ENCODE peak calls at places on chromosomes 5 and 9, in five cellular contexts. One of them, this sample, is unnamed.

GRCh38 chr5:88824892-88825781 is 57.8 kb downstream of the MEF2C start:
- DNase-seq in AG09309: peak; percentile 10
- DNase-seq in DND-41: no peak
- DNase-seq in cardiac muscle cell: peak; percentile 82
- DNase-seq in tibial artery: no peak
- DNase-seq in this sample: no peak

GRCh38 chr5:99019812-99020697 is 91.2 kb upstream of the CHD1 start:
- DNase-seq in tibial artery: no peak
- DNase-seq in AG09309: peak; percentile 86
- DNase-seq in cardiac muscle cell: peak; percentile 90
- DNase-seq in DND-41: no peak
- DNase-seq in this sample: no peak

GRCh38 chr5:66247176-66247960 is 103.3 kb downstream of the SREK1 start:
- DNase-seq in cardiac muscle cell: peak; percentile 78
- DNase-seq in AG09309: peak; percentile 66
- DNase-seq in DND-41: no peak
- DNase-seq in tibial artery: no peak
- DNase-seq in this sample: no peak

GRCh38 chr5:149147673-149148072 is 6.4 kb downstream of the ABLIM3 start:
- DNase-seq in DND-41: no peak
- DNase-seq in tibial artery: no peak
- DNase-seq in cardiac muscle cell: no peak
- DNase-seq in AG09309: no peak
- DNase-seq in this sample: no peak

GRCh38 chr9:87076825-87077224 is 129.5 kb upstream of the GAS1 start:
- DNase-seq in tibial artery: no peak
- DNase-seq in cardiac muscle cell: peak; percentile 33
- DNase-seq in DND-41: no peak
- DNase-seq in AG09309: no peak
- DNase-seq in this sample: no peak

GRCh38 chr5:38452201-38452600 is 104.2 kb downstream of the LIFR start:
- DNase-seq in cardiac muscle cell: no peak
- DNase-seq in DND-41: no peak
- DNase-seq in tibial artery: no peak
- DNase-seq in AG09309: no peak
- DNase-seq in this sample: no peak

GRCh38 chr9:128011071-128011817 is 30.5 kb upstream of the EEIG1 start:
- DNase-seq in cardiac muscle cell: peak; percentile 20
- DNase-seq in DND-41: no peak
- DNase-seq in AG09309: no peak
- DNase-seq in tibial artery: no peak
- DNase-seq in this sample: no peak

GRCh38 chr5:109936996-109937395 is 247.3 kb downstream of the MAN2A1 start:
- DNase-seq in DND-41: peak; percentile 20
- DNase-seq in AG09309: no peak
- DNase-seq in tibial artery: no peak
- DNase-seq in cardiac muscle cell: no peak
- DNase-seq in this sample: no peak

GRCh38 chr9:86096382-86096781 is 3.0 kb downstream of the GOLM1 start:
- DNase-seq in AG09309: no peak
- DNase-seq in tibial artery: no peak
- DNase-seq in DND-41: no peak
- DNase-seq in cardiac muscle cell: peak; percentile 36
- DNase-seq in this sample: no peak

GRCh38 chr5:1315709-1316587 is 21.1 kb upstream of the TERT start:
- DNase-seq in cardiac muscle cell: peak; percentile 4
- DNase-seq in AG09309: no peak
- DNase-seq in tibial artery: peak; percentile 43
- DNase-seq in DND-41: peak; percentile 98
- DNase-seq in this sample: no peak

GRCh38 chr5:172903790-172904189 is 55.4 kb upstream of the RPL26L1 start:
- DNase-seq in DND-41: no peak
- DNase-seq in cardiac muscle cell: peak; percentile 92
- DNase-seq in AG09309: peak; percentile 87
- DNase-seq in tibial artery: no peak
- DNase-seq in this sample: no peak

GRCh38 chr5:172904312-172904642 is 54.9 kb upstream of the RPL26L1 start:
- DNase-seq in DND-41: no peak
- DNase-seq in AG09309: no peak
- DNase-seq in tibial artery: no peak
- DNase-seq in cardiac muscle cell: no peak
- DNase-seq in this sample: no peak

GRCh38 chr5:172901012-172901780 is 58.0 kb upstream of the RPL26L1 start:
- DNase-seq in AG09309: no peak
- DNase-seq in cardiac muscle cell: peak; percentile 90
- DNase-seq in tibial artery: peak; percentile 95
- DNase-seq in DND-41: no peak
- DNase-seq in this sample: no peak

GRCh38 chr5:172901788-172902496 is 57.3 kb upstream of the RPL26L1 start:
- DNase-seq in cardiac muscle cell: peak; percentile 73
- DNase-seq in tibial artery: no peak
- DNase-seq in AG09309: no peak
- DNase-seq in DND-41: no peak
- DNase-seq in this sample: no peak

DNA sequence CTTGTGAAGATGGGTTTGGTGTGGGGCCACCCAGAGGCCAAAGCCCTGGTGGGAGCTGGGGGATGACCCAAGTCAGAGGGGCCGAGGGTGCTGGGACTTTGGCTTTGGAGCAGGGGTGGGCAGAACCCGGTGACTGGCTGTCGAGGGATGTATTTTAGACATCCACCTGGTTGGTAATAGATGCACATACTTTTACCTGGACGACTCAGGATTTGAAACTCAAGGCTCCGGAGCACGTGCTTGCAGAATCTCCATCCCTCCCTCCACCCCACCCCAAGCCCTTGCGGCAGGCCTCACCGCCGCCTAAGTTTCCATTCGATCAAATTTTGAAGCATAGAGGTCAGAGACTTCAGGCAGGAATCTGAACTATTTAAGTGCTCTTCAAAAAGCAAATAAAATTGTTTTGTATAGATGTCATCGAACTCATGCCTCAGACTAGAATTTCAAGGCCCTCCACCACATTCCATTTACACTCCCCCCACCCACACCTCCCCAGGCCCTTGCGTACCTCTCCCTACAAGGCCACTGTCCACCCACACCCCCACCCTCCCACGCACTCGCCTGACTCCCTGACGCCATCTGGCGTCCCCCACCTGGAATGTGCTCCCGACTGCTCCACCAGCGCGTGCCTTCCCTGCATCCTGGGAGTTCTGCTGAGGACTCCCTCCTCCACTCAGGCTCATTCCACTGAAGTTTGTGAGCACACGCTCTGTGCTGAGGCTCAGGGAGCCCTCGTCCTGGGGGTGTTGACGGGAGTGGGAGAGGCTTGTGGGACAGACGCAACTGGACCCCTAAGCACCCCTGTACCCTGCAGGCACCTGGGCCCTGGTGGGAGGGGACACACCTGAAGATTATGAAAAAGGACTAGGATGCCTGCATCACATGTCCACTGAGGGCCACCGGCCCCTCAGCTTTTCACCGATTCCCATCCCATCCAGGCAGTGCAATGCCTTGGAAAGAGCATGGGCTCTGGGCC is 56.4 kb upstream of the RPL26L1 start:
- DNase-seq in cardiac muscle cell: peak; percentile 94
- DNase-seq in DND-41: no peak
- DNase-seq in AG09309: peak; percentile 92
- DNase-seq in tibial artery: peak; percentile 93
- DNase-seq in this sample: peak; percentile 74
- TF ChIP-seq CTCF in cardiac muscle cell: peak; percentile 58
- TF ChIP-seq CTCF in DND-41: no peak
- TF ChIP-seq CTCF in AG09309: peak; percentile 69
- TF ChIP-seq CTCF in tibial artery: peak; percentile 32
- TF ChIP-seq CTCF in this sample: peak; percentile 61

DNA sequence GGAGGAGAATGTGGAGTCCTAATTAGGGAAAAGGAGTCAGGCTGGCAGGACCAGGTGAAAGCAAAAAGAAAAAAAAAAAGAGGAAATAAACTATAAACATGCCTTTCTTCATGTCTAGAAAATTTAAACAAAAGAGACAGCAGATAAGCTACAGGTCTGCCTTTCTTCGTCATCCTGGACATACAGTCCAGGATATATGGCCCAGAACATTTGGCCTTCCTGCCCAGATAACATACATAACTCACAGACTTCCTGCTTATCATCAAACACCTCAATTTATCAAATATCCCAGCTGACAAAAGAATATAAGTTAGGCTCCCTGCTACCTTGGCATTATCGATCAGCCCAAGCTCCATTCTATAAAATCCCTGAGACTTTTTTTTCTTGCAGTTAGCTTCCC is 11.2 kb downstream of the BTNL8 start:
- DNase-seq in AG09309: no peak
- DNase-seq in cardiac muscle cell: no peak
- DNase-seq in DND-41: no peak
- DNase-seq in tibial artery: no peak
- DNase-seq in this sample: no peak
- TF ChIP-seq CTCF in AG09309: no peak
- TF ChIP-seq CTCF in cardiac muscle cell: no peak
- TF ChIP-seq CTCF in DND-41: no peak
- TF ChIP-seq CTCF in tibial artery: no peak
- TF ChIP-seq CTCF in this sample: no peak

DNA sequence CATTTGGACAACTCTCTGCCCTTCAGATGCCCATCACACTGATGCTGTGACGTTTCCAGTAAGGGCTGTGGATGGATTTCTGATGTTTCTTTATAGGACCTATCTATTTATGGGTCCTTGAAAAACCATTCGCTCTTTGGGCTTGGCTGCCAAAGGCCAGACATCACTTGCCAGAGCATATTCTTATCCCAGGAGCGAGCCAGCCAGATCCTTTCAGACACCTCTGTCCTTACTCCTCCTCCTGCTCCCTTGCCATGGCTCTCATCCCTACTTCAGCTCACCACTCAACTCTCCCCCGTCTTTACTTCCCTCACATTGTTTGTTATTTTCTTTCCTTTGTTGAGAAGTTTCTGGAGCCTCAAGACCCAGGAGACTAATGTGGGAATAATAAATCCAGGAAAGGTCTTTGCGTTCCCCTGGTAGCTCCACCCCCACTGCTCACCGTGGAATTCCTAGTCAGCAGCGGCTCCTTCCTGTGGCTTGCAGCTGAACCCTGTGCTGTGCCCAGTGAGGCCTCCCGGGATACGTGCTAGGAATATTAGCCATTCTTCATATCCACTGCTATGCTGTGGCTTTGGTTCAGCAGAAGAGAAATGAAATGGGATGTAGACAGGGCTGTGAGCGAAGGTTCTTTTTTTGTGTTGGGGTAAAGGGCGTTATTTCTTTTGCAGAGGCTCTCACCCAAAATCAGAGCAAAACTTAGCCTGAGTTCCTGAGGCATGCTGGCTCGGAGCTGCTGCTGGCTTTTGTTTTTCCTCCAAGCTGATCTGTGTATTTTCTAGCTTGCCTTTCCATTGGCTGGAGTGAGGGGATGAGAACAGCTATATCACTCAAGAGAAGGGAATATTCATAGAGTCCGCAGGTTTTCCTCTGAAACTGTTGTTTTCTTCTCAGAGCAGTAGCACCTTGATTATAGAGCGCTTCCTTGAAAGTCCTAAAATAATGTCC is 171.1 kb downstream of the SAXO1 start:
- DNase-seq in cardiac muscle cell: peak; percentile 76
- DNase-seq in tibial artery: peak; percentile 84
- DNase-seq in AG09309: no peak
- DNase-seq in DND-41: no peak
- DNase-seq in this sample: no peak
- TF ChIP-seq CTCF in cardiac muscle cell: peak; percentile 29
- TF ChIP-seq CTCF in tibial artery: no peak
- TF ChIP-seq CTCF in AG09309: no peak
- TF ChIP-seq CTCF in DND-41: no peak
- TF ChIP-seq CTCF in this sample: no peak

DNA sequence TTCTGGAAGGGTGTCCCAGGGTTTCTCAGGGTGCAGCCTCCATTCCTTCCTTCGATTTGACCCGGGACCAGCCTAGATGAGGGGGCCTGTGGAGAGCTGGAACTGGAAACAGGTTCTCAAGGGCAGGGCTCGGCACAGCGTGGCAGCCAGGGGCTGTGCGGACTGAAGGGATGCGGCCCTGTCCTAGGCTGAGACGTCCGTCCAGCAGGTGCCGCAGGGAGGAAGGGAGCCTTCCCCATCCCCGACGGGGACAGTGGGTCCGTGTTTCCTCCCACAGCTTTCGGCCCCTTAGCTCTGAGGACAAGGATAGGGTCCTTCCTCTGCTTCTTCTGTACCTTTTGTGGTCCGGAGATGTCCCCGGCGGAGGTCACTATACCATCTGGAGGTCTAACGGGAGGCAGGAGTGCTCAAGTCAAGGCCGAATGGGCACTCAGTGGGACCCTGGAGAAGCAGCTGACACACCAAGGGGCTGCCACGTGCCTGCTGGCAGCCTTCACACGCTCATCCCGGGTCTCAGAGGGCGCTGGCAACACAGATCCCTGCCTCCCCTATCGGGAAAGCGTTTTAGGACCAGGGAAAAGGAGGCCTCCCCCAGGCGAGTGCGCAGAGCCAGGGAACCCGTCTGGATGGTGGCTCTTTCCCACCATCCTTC is 49.9 kb downstream of the USP20 start:
- DNase-seq in cardiac muscle cell: no peak
- DNase-seq in DND-41: peak; percentile 54
- DNase-seq in tibial artery: no peak
- DNase-seq in AG09309: no peak
- DNase-seq in this sample: no peak
- TF ChIP-seq CTCF in cardiac muscle cell: peak; percentile 5
- TF ChIP-seq CTCF in DND-41: peak; percentile 49
- TF ChIP-seq CTCF in tibial artery: no peak
- TF ChIP-seq CTCF in AG09309: peak; percentile 1
- TF ChIP-seq CTCF in this sample: no peak

DNA sequence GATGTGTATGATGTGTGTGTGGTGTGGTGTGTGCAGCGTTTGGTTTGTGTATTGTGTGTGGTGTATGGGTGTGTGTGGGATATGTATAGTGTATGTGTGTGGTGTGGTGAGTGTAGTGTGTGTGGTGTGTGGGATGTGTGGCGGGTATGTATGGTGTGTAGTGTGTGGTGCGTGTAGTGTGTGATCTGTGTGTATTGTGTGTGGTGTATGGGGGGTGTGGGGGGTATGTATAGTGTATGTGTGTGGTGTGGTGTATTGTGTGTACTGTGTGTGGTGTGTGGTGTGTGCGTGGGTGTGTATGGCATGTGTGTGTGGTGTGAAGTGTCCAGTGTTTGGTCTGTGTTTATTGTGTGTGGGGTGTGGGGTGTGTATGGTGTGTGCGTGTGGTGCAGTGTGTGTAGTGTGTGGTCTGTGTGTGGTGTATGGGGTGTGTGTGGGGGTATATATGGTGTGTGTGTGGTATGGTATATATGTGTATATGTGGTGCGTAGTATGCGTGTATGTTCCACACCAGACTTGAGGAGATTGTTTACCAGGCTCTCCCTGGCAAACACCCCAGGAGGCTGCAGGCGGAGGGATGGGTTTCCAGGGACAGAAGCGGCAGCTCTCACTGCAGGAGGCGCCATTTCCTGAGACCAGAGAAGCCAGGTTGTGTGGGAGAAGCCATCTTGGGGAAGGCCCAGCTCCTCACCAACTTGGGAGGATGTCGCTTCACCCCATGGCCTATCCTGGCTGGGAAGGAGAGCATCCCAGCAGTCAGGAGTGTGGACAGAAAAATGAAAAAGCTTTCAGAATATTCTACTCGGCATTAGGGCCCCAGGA is 138.1 kb downstream of the NXNL2 start:
- DNase-seq in AG09309: no peak
- DNase-seq in tibial artery: no peak
- DNase-seq in DND-41: peak; percentile 4
- DNase-seq in cardiac muscle cell: no peak
- DNase-seq in this sample: no peak
- TF ChIP-seq CTCF in AG09309: peak; percentile 3
- TF ChIP-seq CTCF in tibial artery: no peak
- TF ChIP-seq CTCF in DND-41: peak; percentile 31
- TF ChIP-seq CTCF in cardiac muscle cell: no peak
- TF ChIP-seq CTCF in this sample: no peak

GRCh38 chr5:7585807-7586206 is 189.9 kb downstream of the ADCY2 start:
- DNase-seq in cardiac muscle cell: no peak
- DNase-seq in AG09309: no peak
- DNase-seq in DND-41: no peak
- DNase-seq in tibial artery: no peak
- DNase-seq in this sample: no peak
- TF ChIP-seq CTCF in cardiac muscle cell: no peak
- TF ChIP-seq CTCF in AG09309: no peak
- TF ChIP-seq CTCF in DND-41: no peak
- TF ChIP-seq CTCF in tibial artery: no peak
- TF ChIP-seq CTCF in this sample: no peak